ENCODE peak calls at places on chromosomes 13 and 19, in ten cellular contexts. T is esophagus muscularis mucosa, Z is stomach, A is neural progenitor cell, V is heart right ventricle, O is transverse colon, J is endodermal cell, Y is Peyer's patch, X is psoas muscle, N is WERI-Rb-1. H is an unnamed sample. For H3K36me3, the result is how much of the 10 kb centered on the place peaks cover.

GRCh38 chr19:3324405-3324856 is 42.0 kb upstream of the NFIC start:
- DNase-seq in T (no peak), Z (peak), A (peak), V (peak), O (peak), J (peak), Y (peak), X (peak), N (peak), H (peak)

GRCh38 chr13:76813874-76814273 is 72.3 kb downstream of the KCTD12 start:
- DNase-seq in T (no peak), Z (peak), A (no peak), V (no peak), O (peak), J (no peak), Y (peak), X (no peak), N (no peak), H (no peak)

GRCh38 chr13:27263438-27263837 is 7.2 kb upstream of the RASL11A start:
- DNase-seq in T (no peak), Z (no peak), A (no peak), V (no peak), O (no peak), J (no peak), Y (no peak), X (no peak), N (no peak), H (no peak)

GRCh38 chr13:95709101-95709500 is 32.2 kb downstream of the DNAJC3 start:
- DNase-seq in T (no peak), Z (no peak), A (no peak), V (no peak), O (no peak), J (no peak), Y (no peak), X (no peak), N (no peak), H (no peak)

GRCh38 chr13:57627663-57628062 is 3.9 kb upstream of the PCDH17 start:
- DNase-seq in T (no peak), Z (no peak), A (peak), V (no peak), O (no peak), J (no peak), Y (no peak), X (no peak), N (no peak), H (no peak)

GRCh38 chr19:29546583-29547190 is 20.9 kb downstream of the VSTM2B start:
- DNase-seq in T (no peak), Z (no peak), A (no peak), V (no peak), O (no peak), J (no peak), Y (peak), X (no peak), N (no peak), H (peak)

GRCh38 chr13:109400192-109400591 is 386.2 kb downstream of the IRS2 start:
- DNase-seq in T (no peak), Z (peak), A (no peak), V (no peak), O (peak), J (no peak), Y (peak), X (no peak), N (no peak), H (no peak)

GRCh38 chr13:102799544-102800144 is 725 bp downstream of the BIVM start:
- DNase-seq in T (no peak), Z (peak), A (peak), V (peak), O (peak), J (peak), Y (no peak), X (no peak), N (peak), H (peak)

GRCh38 chr19:29645911-29646310 is 19.4 kb upstream of the PLEKHF1 start:
- DNase-seq in T (no peak), Z (peak), A (no peak), V (peak), O (no peak), J (no peak), Y (no peak), X (peak), N (no peak), H (no peak)

GRCh38 chr13:98783856-98784478 is 31.5 kb upstream of the SLC15A1 start:
- DNase-seq in T (no peak), Z (no peak), A (no peak), V (no peak), O (no peak), J (no peak), Y (peak), X (no peak), N (no peak), H (no peak)

GRCh38 chr19:31436121-31436776 is 87.0 kb upstream of the TSHZ3 start:
- DNase-seq in T (peak), Z (no peak), A (no peak), V (no peak), O (no peak), J (no peak), Y (no peak), X (no peak), N (no peak), H (no peak)

GRCh38 chr13:90690458-90691063 is 656.9 kb upstream of the MIR17HG start:
- DNase-seq in T (no peak), Z (no peak), A (no peak), V (no peak), O (no peak), J (no peak), Y (no peak), X (no peak), N (no peak), H (no peak)

GRCh38 chr13:32212420-32212819 is 102.7 kb downstream of the ZAR1L start:
- DNase-seq in T (no peak), Z (no peak), A (no peak), V (no peak), O (no peak), J (no peak), Y (no peak), X (no peak), N (no peak), H (no peak)

GRCh38 chr13:52195052-52195837 is 35.8 kb upstream of the NEK3 start:
- DNase-seq in T (peak), Z (peak), A (peak), V (peak), O (peak), J (peak), Y (peak), X (peak), N (no peak), H (peak)

GRCh38 chr13:22561581-22561980 is 619.2 kb upstream of the SGCG start:
- DNase-seq in T (no peak), Z (no peak), A (no peak), V (no peak), O (no peak), J (no peak), Y (no peak), X (no peak), N (no peak), H (no peak)

GRCh38 chr19:49333426-49334288 is 1.5 kb upstream of the CD37 start:
- DNase-seq in T (no peak), Z (peak), A (no peak), V (no peak), O (peak), J (peak), Y (peak), X (no peak), N (no peak), H (no peak)

GRCh38 chr13:82879921-82880320 is 1002.4 kb downstream of the SLITRK1 start:
- DNase-seq in T (no peak), Z (no peak), A (peak), V (no peak), O (no peak), J (no peak), Y (no peak), X (no peak), N (no peak), H (no peak)

GRCh38 chr19:7213628-7214328 is 80.4 kb downstream of the INSR start:
- DNase-seq in T (no peak), Z (no peak), A (no peak), V (no peak), O (no peak), J (peak), Y (no peak), X (no peak), N (no peak), H (no peak)

GRCh38 chr13:26653310-26653709 is 95.8 kb downstream of the WASF3 start:
- DNase-seq in T (no peak), Z (no peak), A (no peak), V (no peak), O (no peak), J (no peak), Y (no peak), X (no peak), N (no peak), H (no peak)

GRCh38 chr19:16001481-16002312 is 52.9 kb downstream of the OR10H4 start:
- DNase-seq in T (peak), Z (no peak), A (no peak), V (no peak), O (peak), J (no peak), Y (no peak), X (no peak), N (no peak), H (no peak)
- TF ChIP-seq CTCF in T (no peak), Z (no peak), A (no peak), V (no peak), O (no peak), J (no peak), Y (no peak), X (no peak), N (no peak), H (no peak)

GRCh38 chr19:50820086-50820485 is 3.5 kb downstream of the KLK1 start:
- DNase-seq in T (no peak), Z (no peak), A (no peak), V (no peak), O (peak), J (peak), Y (peak), X (no peak), N (no peak), H (no peak)
- H3K4me3 ChIP-seq in T (no peak), Z (no peak), A (no peak), V (no peak), O (peak), J (no peak), Y (peak), X (no peak), N (no peak), H (peak)

GRCh38 chr19:36059180-36059910 is 4.6 kb downstream of the WDR62 start:
- DNase-seq in T (no peak), Z (no peak), A (no peak), V (no peak), O (no peak), J (no peak), Y (no peak), X (no peak), N (peak), H (no peak)
- H3K36me3 ChIP-seq in T (under half), Z (under half), A (under half), V (under half), O (under half), J (under half), Y (under half), X (under half), N (under half), H (under half)

GRCh38 chr19:5273782-5274181 is 66.8 kb downstream of the PTPRS start:
- DNase-seq in T (no peak), Z (no peak), A (no peak), V (no peak), O (no peak), J (no peak), Y (no peak), X (no peak), N (no peak), H (no peak)

GRCh38 chr19:5269926-5270325 is 70.7 kb downstream of the PTPRS start:
- DNase-seq in T (no peak), Z (no peak), A (no peak), V (no peak), O (no peak), J (no peak), Y (no peak), X (peak), N (no peak), H (no peak)

GRCh38 chr19:5269279-5269678 is 71.3 kb downstream of the PTPRS start:
- DNase-seq in T (no peak), Z (no peak), A (no peak), V (no peak), O (no peak), J (no peak), Y (no peak), X (peak), N (no peak), H (no peak)

GRCh38 chr19:5268801-5269200 is 71.8 kb downstream of the PTPRS start:
- DNase-seq in T (no peak), Z (no peak), A (no peak), V (no peak), O (no peak), J (no peak), Y (no peak), X (no peak), N (no peak), H (no peak)

GRCh38 chr19:5271145-5271544 is 69.5 kb downstream of the PTPRS start:
- DNase-seq in T (no peak), Z (no peak), A (no peak), V (no peak), O (no peak), J (no peak), Y (no peak), X (no peak), N (no peak), H (peak)
- TF ChIP-seq CTCF in T (no peak), Z (no peak), A (peak), V (no peak), O (no peak), J (peak), Y (no peak), X (no peak), N (no peak), H (no peak)

GRCh38 chr19:11067356-11068113 is 21.7 kb upstream of the LDLR start:
- DNase-seq in T (no peak), Z (no peak), A (no peak), V (no peak), O (no peak), J (no peak), Y (no peak), X (no peak), N (no peak), H (no peak)

GRCh38 chr19:11063434-11063833 is 25.8 kb upstream of the LDLR start:
- DNase-seq in T (no peak), Z (no peak), A (no peak), V (no peak), O (no peak), J (no peak), Y (no peak), X (no peak), N (no peak), H (no peak)

GRCh38 chr19:11061951-11062350 is 27.3 kb upstream of the LDLR start:
- DNase-seq in T (no peak), Z (no peak), A (no peak), V (no peak), O (peak), J (no peak), Y (no peak), X (no peak), N (no peak), H (no peak)

GRCh38 chr19:11066326-11066725 is 22.9 kb upstream of the LDLR start:
- DNase-seq in T (no peak), Z (no peak), A (no peak), V (no peak), O (no peak), J (no peak), Y (no peak), X (no peak), N (no peak), H (no peak)

GRCh38 chr19:11064831-11065303 is 24.4 kb upstream of the LDLR start:
- DNase-seq in T (no peak), Z (no peak), A (no peak), V (no peak), O (no peak), J (no peak), Y (no peak), X (no peak), N (no peak), H (peak)
- H3K4me3 ChIP-seq in T (no peak), Z (no peak), A (no peak), V (no peak), O (no peak), J (no peak), Y (no peak), X (no peak), N (no peak), H (no peak)